ENCODE peak calls at places on chromosomes 3 and 15, in ten cellular contexts. G, S, V, T, U, Z, O, X, K and J are unnamed samples.
A peak's percentile ranks its signal among the peaks of the same experiment; 100 is the strongest.

GRCh38 chr15:53588773-53589172 is 170.7 kb downstream of the WDR72 start:
- DNase-seq in V (no peak), X (no peak), S (peak; percentile 54), T (no peak), K (peak; percentile 1), Z (peak; percentile 82), U (no peak), G (no peak), O (peak; percentile 70), J (no peak)

GRCh38 chr15:70486012-70486411 is 277.3 kb downstream of the UACA start:
- DNase-seq in S (no peak), T (no peak), Z (no peak), O (no peak), X (no peak), G (no peak), K (no peak), U (no peak), V (no peak), J (no peak)

GRCh38 chr3:25151497-25151896 is 276.6 kb upstream of the RARB start:
- DNase-seq in T (no peak), K (no peak), V (no peak), S (peak; percentile 19), X (no peak), O (no peak), Z (no peak), U (no peak), G (no peak), J (no peak)

GRCh38 chr15:91954211-91954804 is 100.8 kb downstream of the SLCO3A1 start:
- DNase-seq in K (no peak), X (no peak), G (no peak), U (no peak), O (no peak), S (peak; percentile 52), V (no peak), T (no peak), Z (no peak), J (no peak)

GRCh38 chr3:107222927-107223326 is 154.3 kb upstream of the CCDC54 start:
- DNase-seq in G (no peak), X (no peak), Z (no peak), K (peak; percentile 90), T (no peak), O (peak; percentile 78), U (no peak), S (no peak), V (no peak), J (no peak)

GRCh38 chr3:21718161-21718765 is 32.7 kb downstream of the ZNF385D start:
- DNase-seq in S (peak; percentile 97), X (no peak), O (peak; percentile 99), G (peak; percentile 74), Z (no peak), T (no peak), V (no peak), U (no peak), K (peak; percentile 98), J (no peak)

GRCh38 chr15:75811616-75812015 is 31.6 kb upstream of the UBE2Q2 start:
- DNase-seq in X (no peak), K (peak; percentile 61), V (no peak), U (no peak), G (no peak), Z (no peak), T (no peak), S (no peak), O (peak; percentile 9), J (no peak)

GRCh38 chr3:105367406-105368213 is 901 bp downstream of the ALCAM start:
- DNase-seq in S (peak; percentile 81), G (peak; percentile 78), U (peak; percentile 78), O (peak; percentile 65), Z (peak; percentile 65), T (peak; percentile 77), K (peak; percentile 69), X (peak; percentile 50), V (peak; percentile 64), J (peak; percentile 54)

GRCh38 chr3:149581248-149581647 is 76.6 kb downstream of the WWTR1 start:
- DNase-seq in U (no peak), T (no peak), K (peak; percentile 56), Z (no peak), O (peak; percentile 36), X (no peak), S (peak; percentile 17), V (no peak), G (no peak), J (no peak)

GRCh38 chr3:149579838-149580542 is 77.8 kb downstream of the WWTR1 start:
- DNase-seq in K (peak; percentile 59), V (no peak), G (no peak), U (no peak), Z (no peak), O (peak; percentile 90), T (no peak), S (peak; percentile 88), X (no peak), J (no peak)

GRCh38 chr3:149584236-149584635 is 73.6 kb downstream of the WWTR1 start:
- DNase-seq in U (no peak), S (no peak), O (no peak), V (no peak), K (no peak), G (no peak), X (no peak), T (no peak), Z (no peak), J (no peak)

GRCh38 chr3:149582395-149582794 is 75.4 kb downstream of the WWTR1 start:
- DNase-seq in Z (no peak), K (no peak), S (no peak), G (no peak), V (no peak), O (no peak), U (no peak), X (no peak), T (no peak), J (no peak)

DNA sequence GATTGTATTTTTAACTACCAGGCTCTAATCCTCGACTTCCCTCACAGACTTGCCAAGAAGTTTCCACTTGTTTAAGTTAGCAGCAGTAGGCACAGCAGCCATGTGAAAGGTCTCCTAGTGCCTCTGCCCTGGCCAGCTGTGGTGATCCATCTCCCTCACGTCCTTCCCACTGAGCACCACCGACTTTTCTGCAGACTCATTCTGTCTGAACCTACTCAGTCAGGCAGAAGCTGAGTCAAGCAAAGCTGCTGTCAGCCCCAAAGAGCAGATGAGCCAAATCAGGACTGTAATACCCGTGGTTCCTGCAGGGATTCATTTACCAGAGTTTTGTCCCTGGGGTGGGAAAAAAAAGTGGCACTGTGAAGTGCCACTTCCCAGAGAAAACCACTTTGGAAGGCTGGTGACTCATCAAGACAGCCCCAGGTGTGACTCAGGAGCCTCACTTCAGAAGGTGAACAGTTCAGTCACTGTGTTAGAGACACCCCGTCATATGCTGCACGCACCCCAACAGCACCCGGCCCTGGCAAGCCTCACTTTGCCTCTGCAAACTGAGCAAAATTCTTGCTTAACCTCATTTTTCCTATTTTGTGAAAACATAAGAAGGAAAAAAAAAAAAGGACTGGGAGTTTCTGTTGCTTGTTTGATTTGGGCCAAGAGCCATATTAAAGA is 76.0 kb downstream of the WWTR1 start:
- DNase-seq in U (no peak), O (peak; percentile 95), S (peak; percentile 91), Z (peak; percentile 86), V (no peak), X (no peak), T (peak; percentile 70), K (peak; percentile 82), G (peak; percentile 79), J (no peak)
- H3K4me3 ChIP-seq in U (no peak overlapping the region), O (peak overlapping the region; percentile 23), S (no peak overlapping the region), Z (peak overlapping the region; percentile 18), V (no peak overlapping the region), X (no peak overlapping the region), T (no peak overlapping the region), K (peak overlapping the region; percentile 21), G (peak overlapping the region; percentile 36), J (no peak overlapping the region)

GRCh38 chr15:66706225-66706732 is 4.2 kb downstream of the SMAD6 start:
- DNase-seq in Z (peak; percentile 61), G (no peak), S (no peak), X (no peak), V (no peak), U (no peak), T (no peak), K (no peak), O (no peak), J (peak; percentile 74)

GRCh38 chr15:66705277-66705927 is 3.4 kb downstream of the SMAD6 start:
- DNase-seq in T (no peak), K (no peak), S (no peak), O (no peak), Z (no peak), U (no peak), G (no peak), X (no peak), V (no peak), J (no peak)

GRCh38 chr15:66706840-66707239 is 4.8 kb downstream of the SMAD6 start:
- DNase-seq in S (no peak), T (no peak), Z (no peak), K (no peak), G (no peak), U (no peak), V (no peak), O (no peak), X (no peak), J (no peak)

GRCh38 chr15:66708389-66708788 is 6.4 kb downstream of the SMAD6 start:
- DNase-seq in V (no peak), S (no peak), G (no peak), K (no peak), U (no peak), X (no peak), O (no peak), T (no peak), Z (no peak), J (no peak)

GRCh38 chr15:66707310-66708160 is 5.5 kb downstream of the SMAD6 start:
- DNase-seq in U (no peak), O (peak; percentile 17), S (peak; percentile 22), X (peak; percentile 86), T (no peak), V (no peak), Z (peak; percentile 73), G (no peak), K (peak; percentile 59), J (peak; percentile 93)
- H3K4me3 ChIP-seq in U (no peak overlapping the region), O (no peak overlapping the region), S (no peak overlapping the region), X (no peak overlapping the region), T (peak overlapping the region; percentile 75), V (peak overlapping the region; percentile 70), Z (peak overlapping the region; percentile 90), G (peak overlapping the region; percentile 93), K (peak overlapping the region; percentile 48), J (no peak overlapping the region)

GRCh38 chr15:77581896-77582569 is 50.7 kb downstream of the LINGO1 start:
- DNase-seq in S (no peak), O (no peak), G (no peak), U (no peak), V (no peak), X (no peak), K (no peak), Z (no peak), T (no peak), J (no peak)

GRCh38 chr15:77584691-77585090 is 48.0 kb downstream of the LINGO1 start:
- DNase-seq in T (no peak), G (no peak), U (no peak), X (no peak), O (no peak), K (no peak), Z (no peak), V (no peak), S (no peak), J (no peak)

GRCh38 chr15:77580991-77581682 is 51.6 kb downstream of the LINGO1 start:
- DNase-seq in V (peak; percentile 47), T (no peak), X (no peak), Z (no peak), O (no peak), S (peak; percentile 41), U (no peak), K (peak; percentile 18), G (no peak), J (no peak)

GRCh38 chr15:77582763-77583162 is 49.9 kb downstream of the LINGO1 start:
- DNase-seq in G (no peak), T (no peak), S (no peak), Z (no peak), V (no peak), K (no peak), O (no peak), X (no peak), U (no peak), J (no peak)

DNA sequence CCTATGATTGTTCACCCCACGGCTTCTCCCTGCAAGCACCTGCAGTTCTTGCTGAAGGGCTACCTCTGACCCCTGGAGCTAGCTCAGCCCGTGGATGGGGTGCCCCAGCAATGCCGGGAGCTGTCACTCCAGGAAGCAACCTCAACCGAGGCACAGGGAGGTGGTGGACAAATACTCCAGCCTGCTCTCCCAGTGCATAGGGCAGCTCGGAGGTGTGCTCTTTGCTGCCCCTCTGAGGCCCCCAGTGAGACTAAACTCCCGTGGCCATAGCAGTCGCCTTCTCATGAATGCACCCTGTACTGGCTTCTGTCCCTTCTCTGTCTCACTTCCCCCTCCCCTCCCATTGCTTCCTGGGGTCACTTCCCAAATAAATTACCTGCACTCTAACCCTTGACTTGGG is 48.5 kb downstream of the LINGO1 start:
- DNase-seq in O (no peak), T (no peak), S (no peak), K (no peak), V (no peak), G (no peak), U (no peak), Z (no peak), X (peak; percentile 60), J (peak; percentile 89)
- H3K4me3 ChIP-seq in O (no peak overlapping the region), T (no peak overlapping the region), S (no peak overlapping the region), K (no peak overlapping the region), V (no peak overlapping the region), G (no peak overlapping the region), U (no peak overlapping the region), Z (no peak overlapping the region), X (no peak overlapping the region), J (no peak overlapping the region)

DNA sequence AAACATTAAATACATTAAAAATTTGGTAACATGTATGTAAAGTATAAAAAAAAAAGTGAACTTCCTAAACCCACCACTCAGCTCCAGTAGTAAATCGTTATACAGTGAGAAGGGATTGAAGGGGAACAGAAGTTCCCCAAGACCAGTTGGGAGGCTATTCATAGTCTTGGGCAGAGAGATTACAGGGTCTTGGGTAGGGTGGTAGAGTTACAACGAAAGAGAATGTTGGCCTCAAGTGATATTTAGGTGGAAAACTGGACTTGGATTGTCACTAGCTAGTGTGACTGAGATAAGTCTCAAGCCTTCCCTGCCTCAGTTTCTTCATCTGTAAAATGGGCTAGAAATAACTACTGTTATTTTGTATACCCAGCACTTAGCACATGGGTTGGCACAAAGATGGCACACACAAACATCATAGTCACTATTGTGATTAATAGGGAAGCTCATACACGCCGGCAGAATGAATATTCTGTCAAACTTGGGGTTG is 431 bp upstream of the YEATS2 start:
- DNase-seq in G (no peak), Z (no peak), K (no peak), S (no peak), V (no peak), O (no peak), T (no peak), U (no peak), X (no peak), J (no peak)
- H3K4me3 ChIP-seq in G (peak overlapping the region; percentile 100), Z (peak overlapping the region; percentile 85), K (peak overlapping the region; percentile 91), S (peak overlapping the region; percentile 94), V (peak overlapping the region; percentile 99), O (peak overlapping the region; percentile 97), T (peak overlapping the region; percentile 89), U (peak overlapping the region; percentile 90), X (peak overlapping the region; percentile 59), J (peak overlapping the region; percentile 25)